ENCODE peak calls at places on chromosomes 2 and 18, in eight cellular contexts. I, V, A, L, J, T, Y and X are unnamed samples.

GRCh38 chr2:12014088-12014960 is 267.9 kb downstream of the LPIN1 start:
- DNase-seq in T (no peak), J (no peak), Y (no peak), A (no peak), I (peak), L (no peak), V (peak), X (no peak)

GRCh38 chr2:232659359-232659758 is 26.0 kb downstream of the EFHD1 start:
- DNase-seq in Y (no peak), V (no peak), L (no peak), J (no peak), A (no peak), I (no peak), T (no peak), X (no peak)

GRCh38 chr2:165376571-165376975 is 92.9 kb upstream of the CSRNP3 start:
- DNase-seq in I (no peak), Y (no peak), J (peak), L (peak), V (no peak), T (no peak), A (no peak), X (no peak)

GRCh38 chr2:127170452-127171197 is 49.5 kb downstream of the CYP27C1 start:
- DNase-seq in J (no peak), Y (no peak), I (no peak), T (no peak), L (no peak), V (no peak), A (no peak), X (no peak)

GRCh38 chr18:56038258-56039030 is 450.5 kb upstream of the TCF4 start:
- DNase-seq in Y (no peak), J (peak), T (no peak), L (no peak), I (no peak), A (no peak), V (no peak), X (no peak)

GRCh38 chr2:136765256-136765735 is at the start of gene THSD7B:
- DNase-seq in J (peak), L (no peak), A (no peak), T (no peak), I (peak), V (no peak), Y (no peak), X (no peak)

GRCh38 chr2:5740073-5740472 is 47.9 kb downstream of the SOX11 start:
- DNase-seq in Y (no peak), I (no peak), T (no peak), V (no peak), J (no peak), L (no peak), A (no peak), X (no peak)

GRCh38 chr2:169072163-169072925 is 3.0 kb downstream of the DHRS9 start:
- DNase-seq in T (no peak), J (no peak), A (no peak), I (no peak), L (no peak), V (no peak), Y (no peak), X (no peak)

GRCh38 chr2:230011617-230012016 is 57.1 kb downstream of the SLC16A14 start:
- DNase-seq in T (no peak), L (no peak), I (peak), A (no peak), J (no peak), V (no peak), Y (no peak), X (no peak)

GRCh38 chr2:189594305-189594704 is 13.7 kb upstream of the SLC40A1 start:
- DNase-seq in V (no peak), J (no peak), Y (no peak), L (no peak), A (no peak), I (no peak), T (no peak), X (no peak)

GRCh38 chr2:235514627-235515363 is 21.0 kb downstream of the AGAP1 start:
- DNase-seq in T (no peak), Y (no peak), J (no peak), L (no peak), I (peak), V (no peak), A (no peak), X (no peak)

GRCh38 chr2:37060446-37060845 is 23.7 kb downstream of the HEATR5B start:
- DNase-seq in L (no peak), I (no peak), T (no peak), A (no peak), Y (no peak), V (no peak), J (no peak), X (no peak)

GRCh38 chr2:219521066-219521880 is 7.0 kb downstream of the ASIC4 start:
- DNase-seq in Y (no peak), I (peak), V (no peak), T (peak), L (no peak), J (peak), A (no peak), X (no peak)

GRCh38 chr2:23621616-23622015 is 236.6 kb downstream of the KLHL29 start:
- DNase-seq in T (no peak), V (no peak), Y (no peak), J (no peak), I (no peak), L (no peak), A (no peak), X (no peak)

GRCh38 chr2:215531284-215531683 is 95.4 kb upstream of the FN1 start:
- DNase-seq in I (peak), T (peak), Y (no peak), L (no peak), J (no peak), V (no peak), A (no peak), X (no peak)

GRCh38 chr18:28411806-28412205 is 234.9 kb upstream of the CDH2 start:
- DNase-seq in I (peak), L (no peak), Y (no peak), T (peak), A (no peak), J (no peak), V (peak), X (no peak)

GRCh38 chr2:11011359-11011758 is 99.6 kb downstream of the KCNF1 start:
- DNase-seq in V (no peak), T (no peak), Y (no peak), I (no peak), J (no peak), L (no peak), A (no peak), X (no peak)